ENCODE peak calls at places on chromosomes 13 and 19, in seven cellular contexts. O is AG08396; A is activated CD8-positive, alpha-beta memory T cell treated with anti-CD3 and anti-CD28 coated beads for 4 hours; G is globus pallidus; E is HAP-1; P is upper lobe of right lung; S is breast epithelium. Z is an unnamed sample.

GRCh38 chr19:14090509-14091085 is at the start of gene SAMD1:
- DNase-seq in O (peak), A (peak), G (peak), E (peak), P (peak), S (peak), Z (peak)

GRCh38 chr13:101763191-101763590 is 310.7 kb downstream of the ITGBL1 start:
- DNase-seq in O (no peak), A (no peak), G (no peak), E (no peak), P (no peak), S (no peak), Z (no peak)

GRCh38 chr19:32691291-32691951 is at the start of gene NUDT19:
- DNase-seq in O (peak), A (peak), G (peak), E (peak), P (peak), S (peak), Z (peak)

GRCh38 chr13:97140611-97141010 is 81.5 kb upstream of the MBNL2 start:
- DNase-seq in O (no peak), A (no peak), G (no peak), E (no peak), P (no peak), S (no peak), Z (no peak)

GRCh38 chr19:18543814-18544475 is 572 bp upstream of the FKBP8 start:
- DNase-seq in O (peak), A (peak), G (no peak), E (peak), P (peak), S (no peak), Z (peak)

GRCh38 chr13:105442941-105443340 is 1092.5 kb downstream of the EFNB2 start:
- DNase-seq in O (peak), A (no peak), G (no peak), E (no peak), P (no peak), S (no peak), Z (no peak)

GRCh38 chr13:30751183-30751933 is 16.0 kb downstream of the ALOX5AP start:
- DNase-seq in O (no peak), A (no peak), G (no peak), E (no peak), P (no peak), S (no peak), Z (no peak)

GRCh38 chr13:65990684-65991083 is 1239.5 kb downstream of the PCDH9 start:
- DNase-seq in O (no peak), A (no peak), G (no peak), E (no peak), P (no peak), S (no peak), Z (no peak)

GRCh38 chr19:41521860-41522555 is 54.0 kb upstream of the CEACAM21 start:
- DNase-seq in O (no peak), A (no peak), G (no peak), E (no peak), P (peak), S (no peak), Z (peak)

GRCh38 chr13:38417727-38418126 is 68.1 kb downstream of the UFM1 start:
- DNase-seq in O (peak), A (no peak), G (no peak), E (no peak), P (no peak), S (no peak), Z (peak)

GRCh38 chr19:55075366-55075998 is at the start of gene EPS8L1:
- DNase-seq in O (no peak), A (no peak), G (no peak), E (no peak), P (peak), S (peak), Z (no peak)

GRCh38 chr19:2782357-2782935 is 627 bp downstream of the SGTA start:
- DNase-seq in O (no peak), A (no peak), G (no peak), E (no peak), P (no peak), S (no peak), Z (no peak)

GRCh38 chr13:40613954-40614353 is 52.5 kb downstream of the FOXO1 start:
- DNase-seq in O (no peak), A (no peak), G (peak), E (no peak), P (no peak), S (no peak), Z (no peak)

GRCh38 chr19:42531313-42531712 is 3.0 kb upstream of the CEACAM1 start:
- DNase-seq in O (no peak), A (no peak), G (no peak), E (no peak), P (no peak), S (no peak), Z (no peak)

GRCh38 chr13:99150575-99151370 is 49.9 kb upstream of the UBAC2 start:
- DNase-seq in O (peak), A (no peak), G (no peak), E (peak), P (no peak), S (no peak), Z (no peak)

GRCh38 chr13:85590231-85590931 is 208.8 kb downstream of the SLITRK6 start:
- DNase-seq in O (no peak), A (no peak), G (no peak), E (no peak), P (no peak), S (no peak), Z (no peak)

GRCh38 chr19:49691243-49692101 is 556 bp downstream of the CPT1C start:
- DNase-seq in O (peak), A (no peak), G (peak), E (no peak), P (no peak), S (no peak), Z (no peak)

GRCh38 chr13:76822691-76823267 is 63.4 kb downstream of the KCTD12 start:
- DNase-seq in O (peak), A (no peak), G (peak), E (no peak), P (no peak), S (no peak), Z (no peak)

GRCh38 chr19:58361900-58362271 is 665 bp downstream of the ZNF497 start:
- DNase-seq in O (peak), A (no peak), G (no peak), E (peak), P (peak), S (peak), Z (peak)

GRCh38 chr19:23957660-23958281 is 43.1 kb downstream of the ZNF726 start:
- DNase-seq in O (peak), A (no peak), G (no peak), E (no peak), P (no peak), S (no peak), Z (no peak)

GRCh38 chr19:19113040-19113541 is 25.2 kb downstream of the TMEM161A start:
- DNase-seq in O (peak), A (no peak), G (no peak), E (no peak), P (no peak), S (no peak), Z (no peak)

GRCh38 chr19:48249502-48250014 is 6.2 kb downstream of the CARD8 start:
- DNase-seq in O (no peak), A (peak), G (peak), E (no peak), P (peak), S (no peak), Z (no peak)

GRCh38 chr19:41356984-41357739 is 3.4 kb upstream of the TGFB1 start:
- DNase-seq in O (no peak), A (no peak), G (no peak), E (no peak), P (no peak), S (no peak), Z (no peak)

Z was measured in HEK293T.